ENCODE peak calls at places on chromosomes 4 and X, in four cellular contexts. I is K562, C is GM12878, H is HepG2. X is an unnamed sample.

GRCh38 chr4:182818926-182819730 is 98.1 kb downstream of the DCTD start:
- DNase-seq in I (no peak), C (no peak), H (no peak), X (no peak)

GRCh38 chrX:56343664-56344063 is 111.5 kb downstream of the KLF8 start:
- DNase-seq in I (no peak), C (no peak), H (no peak), X (no peak)

GRCh38 chr4:150852237-150852636 is 162.8 kb downstream of the LRBA start:
- DNase-seq in I (no peak), C (no peak), H (no peak), X (no peak)

GRCh38 chrX:14409341-14409740 is 120.0 kb upstream of the GLRA2 start:
- DNase-seq in I (no peak), C (no peak), H (peak), X (no peak)

GRCh38 chr4:55670695-55671094 is 34.6 kb upstream of the NMU start:
- DNase-seq in I (peak), C (no peak), H (no peak), X (no peak)

GRCh38 chr4:3384391-3384770 is 57.4 kb upstream of the HGFAC start:
- DNase-seq in I (no peak), C (no peak), H (no peak), X (no peak)

GRCh38 chr4:140300271-140300970 is 73.0 kb upstream of the SCOC start:
- DNase-seq in I (no peak), C (no peak), H (no peak), X (no peak)

GRCh38 chr4:41160010-41160789 is 54.1 kb downstream of the APBB2 start:
- DNase-seq in I (no peak), C (no peak), H (no peak), X (no peak)

GRCh38 chr4:2925931-2926860 is 37.0 kb downstream of the NOP14 start:
- DNase-seq in I (no peak), C (no peak), H (no peak), X (no peak)

GRCh38 chrX:100647095-100647494 is 3.1 kb downstream of the SRPX2 start:
- DNase-seq in I (no peak), C (no peak), H (no peak), X (no peak)

GRCh38 chr4:36349904-36350554 is 68.6 kb downstream of the DTHD1 start:
- DNase-seq in I (no peak), C (no peak), H (no peak), X (no peak)

GRCh38 chr4:94995684-94996394 is 238.1 kb downstream of the BMPR1B start:
- DNase-seq in I (no peak), C (no peak), H (no peak), X (peak)

GRCh38 chrX:70554081-70554480 is 109.4 kb downstream of the DLG3 start:
- DNase-seq in I (no peak), C (no peak), H (peak), X (no peak)

GRCh38 chr4:102600689-102601088 is 99.5 kb downstream of the NFKB1 start:
- DNase-seq in I (no peak), C (no peak), H (no peak), X (no peak)

GRCh38 chr4:110605077-110605476 is 17.8 kb downstream of the PITX2 start:
- DNase-seq in I (no peak), C (no peak), H (no peak), X (no peak)

GRCh38 chr4:83582289-83582756 is 46.4 kb downstream of the GPAT3 start:
- DNase-seq in I (no peak), C (no peak), H (no peak), X (no peak)

GRCh38 chr4:26204911-26205368 is 115.9 kb upstream of the RBPJ start:
- DNase-seq in I (no peak), C (no peak), H (no peak), X (no peak)

GRCh38 chr4:177051473-177052060 is 258.1 kb upstream of the NEIL3 start:
- DNase-seq in I (peak), C (no peak), H (peak), X (peak)

GRCh38 chrX:18895157-18895952 is 88.6 kb downstream of the PHKA2 start:
- DNase-seq in I (no peak), C (no peak), H (no peak), X (no peak)

GRCh38 chr4:174764105-174764729 is 64.8 kb downstream of the GLRA3 start:
- DNase-seq in I (peak), C (no peak), H (peak), X (peak)

GRCh38 chr4:110197421-110198398 is 705 bp downstream of the ELOVL6 start:
- DNase-seq in I (peak), C (no peak), H (no peak), X (peak)

GRCh38 chr4:93776386-93777080 is 52.0 kb upstream of the ATOH1 start:
- DNase-seq in I (no peak), C (no peak), H (no peak), X (no peak)

GRCh38 chrX:34299451-34299967 is 167.4 kb upstream of the FAM47A start:
- DNase-seq in I (no peak), C (no peak), H (no peak), X (no peak)

GRCh38 chr4:111999801-112000200 is 145.5 kb upstream of the FAM241A start:
- DNase-seq in I (no peak), C (no peak), H (no peak), X (no peak)

GRCh38 chr4:180058731-180059215 is 2184.4 kb upstream of the TENM3 start:
- DNase-seq in I (no peak), C (no peak), H (no peak), X (peak)

GRCh38 chr4:187069398-187069797 is 345.7 kb upstream of the FAT1 start:
- DNase-seq in I (no peak), C (no peak), H (no peak), X (no peak)

GRCh38 chr4:176939445-176939844 is 146.7 kb upstream of the VEGFC start:
- DNase-seq in I (no peak), C (no peak), H (no peak), X (no peak)

GRCh38 chr4:43048570-43048969 is 156.1 kb downstream of the GRXCR1 start:
- DNase-seq in I (no peak), C (no peak), H (no peak), X (peak)

GRCh38 chr4:141647982-141648381 is 11.6 kb downstream of the IL15 start:
- DNase-seq in I (no peak), C (no peak), H (no peak), X (no peak)

GRCh38 chr4:7462509-7462971 is 27.8 kb upstream of the PSAPL1 start:
- DNase-seq in I (no peak), C (no peak), H (peak), X (no peak)
- TF ChIP-seq SP1 in I (no peak), C (no peak), H (no peak), X (no peak)

DNA sequence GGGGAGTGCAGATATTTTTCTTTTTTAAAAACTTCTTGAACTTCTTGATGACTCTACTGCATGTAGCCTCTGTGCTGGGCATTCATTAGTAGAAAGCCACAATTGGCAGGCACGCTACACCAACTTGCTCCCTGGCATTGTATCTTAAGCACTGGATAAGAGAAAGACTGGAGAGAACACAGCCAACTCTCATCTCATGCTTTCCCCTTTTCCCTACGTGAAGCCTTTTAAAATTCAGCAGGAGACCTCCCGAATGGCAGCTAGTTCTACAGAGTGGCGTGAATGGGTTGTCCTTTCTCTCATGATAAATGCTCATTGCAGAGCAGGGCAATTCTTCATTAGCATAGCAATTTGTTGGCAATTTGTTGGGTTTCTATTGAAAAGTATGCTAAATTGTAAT is 47.9 kb downstream of the SEPTIN11 start:
- DNase-seq in I (no peak), C (no peak), H (no peak), X (no peak)
- TF ChIP-seq FOXK2 in I (no peak), C (no peak), H (no peak), X (no peak)

DNA sequence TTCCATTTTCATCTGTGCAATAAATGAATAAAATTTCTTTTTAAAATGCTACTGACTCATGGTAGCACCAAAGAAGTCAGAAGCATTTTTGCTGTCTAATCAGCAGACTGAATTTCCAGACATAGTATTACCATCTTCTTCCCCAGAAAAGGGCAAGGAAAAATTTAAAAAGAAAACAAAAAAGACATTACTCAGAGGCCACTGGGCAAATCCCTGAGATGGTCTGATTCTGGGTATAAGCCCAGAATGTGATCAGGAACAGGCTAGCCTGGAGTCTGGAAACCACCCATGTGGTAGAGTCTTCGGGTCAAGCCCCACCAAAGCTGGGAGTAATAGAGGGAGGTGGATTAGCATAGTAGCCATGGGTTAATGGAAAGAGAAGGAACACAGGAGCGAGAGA is 342.8 kb downstream of the FBXW7 start:
- DNase-seq in I (no peak), C (no peak), H (no peak), X (no peak)
- TF ChIP-seq SP1 in I (no peak), C (no peak), H (no peak), X (no peak)

GRCh38 chr4:106325800-106326199 is 9.4 kb downstream of the AIMP1 start:
- DNase-seq in I (no peak), C (no peak), H (no peak), X (no peak)
- TF ChIP-seq FOXK2 in I (no peak), C (no peak), H (no peak), X (no peak)

X was measured in HEK293T.